ENCODE peak calls at places on chromosomes 5 and 9, in seven cellular contexts. B, T, D, M, N, X and J are unnamed samples.

GRCh38 chr9:79638806-79639205 is 67.0 kb downstream of the TLE4 start:
- DNase-seq in B (no peak), T (no peak), D (no peak), M (no peak), N (no peak), X (no peak), J (no peak)

GRCh38 chr9:134324359-134325095 is 1.7 kb upstream of the RXRA start:
- DNase-seq in B (no peak), T (no peak), D (no peak), M (no peak), N (no peak), X (no peak), J (peak)

GRCh38 chr9:108410161-108410560 is 445.6 kb downstream of the ACTL7B start:
- DNase-seq in B (no peak), T (no peak), D (no peak), M (no peak), N (no peak), X (no peak), J (no peak)

GRCh38 chr9:125493861-125494554 is 213.0 kb downstream of the MAPKAP1 start:
- DNase-seq in B (no peak), T (peak), D (no peak), M (no peak), N (no peak), X (no peak), J (no peak)

GRCh38 chr5:59158165-59158564 is 575.3 kb downstream of the RAB3C start:
- DNase-seq in B (no peak), T (peak), D (no peak), M (no peak), N (no peak), X (no peak), J (no peak)

GRCh38 chr5:135462304-135462703 is 10.2 kb upstream of the TIFAB start:
- DNase-seq in B (peak), T (peak), D (peak), M (peak), N (peak), X (peak), J (peak)

GRCh38 chr5:53438486-53439472 is 41.6 kb upstream of the FST start:
- DNase-seq in B (no peak), T (peak), D (no peak), M (no peak), N (peak), X (no peak), J (peak)

GRCh38 chr9:114278356-114278755 is 44.5 kb upstream of the ORM1 start:
- DNase-seq in B (no peak), T (no peak), D (no peak), M (no peak), N (no peak), X (no peak), J (no peak)

GRCh38 chr9:3835393-3835792 is 309.6 kb upstream of the RFX3 start:
- DNase-seq in B (no peak), T (no peak), D (no peak), M (no peak), N (no peak), X (no peak), J (no peak)

GRCh38 chr5:139636207-139636792 is 11.8 kb upstream of the CXXC5 start:
- DNase-seq in B (no peak), T (peak), D (no peak), M (peak), N (peak), X (peak), J (no peak)

GRCh38 chr9:98096091-98096490 is 22.9 kb downstream of the TRIM14 start:
- DNase-seq in B (no peak), T (no peak), D (no peak), M (no peak), N (no peak), X (no peak), J (no peak)
- H3K4me3 ChIP-seq in B (no peak), T (no peak), D (no peak), M (no peak), N (no peak), X (no peak), J (no peak)

DNA sequence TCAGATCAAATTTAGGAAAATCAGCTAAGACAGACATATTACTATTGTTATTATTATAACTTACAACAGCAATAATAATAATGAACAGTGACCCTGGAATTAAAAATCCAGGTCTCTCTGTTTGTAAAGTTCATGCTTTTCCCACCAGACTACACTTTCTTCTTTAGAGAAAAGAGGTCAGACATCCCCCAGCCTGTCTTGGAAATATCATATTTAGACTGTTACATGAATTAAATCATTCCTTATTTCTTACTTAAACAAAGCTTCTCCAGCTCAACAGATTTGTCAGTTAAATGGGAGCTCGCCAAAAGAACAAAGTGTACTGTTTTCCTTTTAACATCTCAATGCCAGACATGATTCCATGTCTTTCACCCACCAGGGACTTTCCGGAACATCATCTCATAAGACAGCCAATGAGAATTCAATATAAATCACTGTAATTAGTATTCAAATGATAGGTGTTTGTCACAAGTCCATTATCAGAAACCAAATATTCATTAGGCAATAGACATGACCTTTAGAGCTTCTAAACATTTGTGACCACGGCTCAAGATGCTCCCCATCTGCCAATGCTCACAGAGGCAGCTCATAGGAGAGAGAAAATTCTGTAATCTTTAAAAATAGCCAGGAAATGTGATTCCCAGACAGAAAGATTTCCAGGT is 351.9 kb downstream of the ENC1 start:
- DNase-seq in B (no peak), T (no peak), D (no peak), M (no peak), N (no peak), X (no peak), J (no peak)
- H3K27ac ChIP-seq in B (no peak), T (no peak), D (no peak), M (no peak), N (no peak), X (no peak), J (no peak)

DNA sequence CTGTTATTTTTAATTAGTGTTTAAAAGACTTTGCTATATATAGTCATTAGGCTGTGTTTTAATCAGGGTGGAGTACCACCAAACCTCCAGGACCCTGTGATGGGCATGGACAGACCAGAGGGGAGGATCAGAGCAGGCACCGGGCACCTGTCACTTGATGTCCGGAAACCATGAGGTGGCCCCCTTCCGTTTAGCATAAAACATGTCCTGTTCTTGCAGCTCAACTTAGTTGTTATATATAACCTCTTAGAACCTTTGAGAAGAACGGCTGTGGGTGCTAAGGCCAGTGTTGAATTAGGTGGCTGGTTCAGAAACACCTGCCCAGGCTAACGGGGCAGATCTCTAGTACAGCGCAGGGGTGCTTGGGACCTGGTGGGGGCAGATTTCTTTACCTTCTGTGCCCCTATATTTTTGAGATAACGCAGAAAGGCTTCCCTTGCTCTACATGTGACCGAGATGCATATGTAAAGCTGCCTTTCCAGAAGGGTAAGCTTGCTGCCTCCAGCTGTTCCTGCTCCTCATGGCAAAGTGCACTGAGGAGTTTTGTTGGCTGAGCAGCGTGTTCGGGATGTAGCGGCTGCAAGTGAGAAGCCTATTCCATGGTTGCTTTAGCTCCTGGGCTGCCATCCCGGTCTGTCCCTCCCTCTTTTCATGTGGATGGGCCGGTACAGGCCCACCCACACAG is 255.5 kb downstream of the FANCC start:
- DNase-seq in B (no peak), T (no peak), D (no peak), M (no peak), N (no peak), X (no peak), J (no peak)
- TF ChIP-seq EZH2phosphoT487 in B (no peak), T (no peak), D (no peak), M (no peak), N (no peak), X (no peak), J (no peak)

GRCh38 chr9:88258587-88258986 is 120.3 kb upstream of the SPATA31C2 start:
- DNase-seq in B (no peak), T (peak), D (no peak), M (no peak), N (no peak), X (peak), J (peak)
- H3K4me3 ChIP-seq in B (no peak), T (no peak), D (no peak), M (no peak), N (no peak), X (no peak), J (no peak)